ENCODE peak calls at places on chromosome 1, in five cellular contexts. V is cardiac muscle cell, M is brain microvascular endothelial cell, O is GM06990, N is tibial nerve. B is an unnamed sample.

GRCh38 chr1:227745568-227745967 is 10.3 kb downstream of the SNAP47 start:
- DNase-seq in M (no peak), N (no peak), V (no peak), O (no peak), B (no peak)

GRCh38 chr1:170157820-170158219 is 12.1 kb downstream of the NTMT2 start:
- DNase-seq in M (no peak), O (no peak), V (no peak), N (no peak), B (no peak)

GRCh38 chr1:93980320-93980744 is 71.1 kb upstream of the GCLM start:
- DNase-seq in N (no peak), O (no peak), V (peak; percentile 25), M (no peak), B (no peak)

GRCh38 chr1:223175032-223175431 is 32.0 kb upstream of the TLR5 start:
- DNase-seq in V (peak; percentile 12), M (no peak), N (no peak), O (no peak), B (no peak)

GRCh38 chr1:2941040-2941439 is 80.2 kb upstream of the ACTRT2 start:
- DNase-seq in M (no peak), O (no peak), V (no peak), N (no peak), B (no peak)

GRCh38 chr1:161835963-161836362 is 69.8 kb downstream of the ATF6 start:
- DNase-seq in V (peak; percentile 9), N (no peak), M (no peak), O (no peak), B (no peak)

GRCh38 chr1:89810880-89811279 is 10.0 kb upstream of the LRRC8D start:
- DNase-seq in O (no peak), N (no peak), V (no peak), M (no peak), B (no peak)

GRCh38 chr1:66119148-66119547 is 326.5 kb downstream of the PDE4B start:
- DNase-seq in M (no peak), O (no peak), N (no peak), V (no peak), B (no peak)

GRCh38 chr1:114458208-114458777 is 52.7 kb downstream of the TRIM33 start:
- DNase-seq in O (no peak), M (peak; percentile 91), N (no peak), V (peak; percentile 71), B (no peak)

GRCh38 chr1:116403506-116404136 is 30.6 kb downstream of the ATP1A1 start:
- DNase-seq in V (no peak), N (no peak), O (no peak), M (no peak), B (no peak)

GRCh38 chr1:116402333-116402732 is 29.3 kb downstream of the ATP1A1 start:
- DNase-seq in N (no peak), V (no peak), M (no peak), O (no peak), B (no peak)

GRCh38 chr1:116397728-116398127 is 24.7 kb downstream of the ATP1A1 start:
- DNase-seq in M (no peak), V (no peak), O (no peak), N (no peak), B (no peak)

GRCh38 chr1:116401646-116402176 is 28.7 kb downstream of the ATP1A1 start:
- DNase-seq in N (no peak), O (no peak), V (no peak), M (no peak), B (no peak)

GRCh38 chr1:116400780-116401179 is 27.7 kb downstream of the ATP1A1 start:
- DNase-seq in M (no peak), O (no peak), V (no peak), N (no peak), B (no peak)
- H3K36me3 ChIP-seq in M (peaks cover 92% of the 10 kb centered on the region), O (peaks cover 58% of the 10 kb centered on the region), V (peaks cover 92% of the 10 kb centered on the region), N (peaks cover 76% of the 10 kb centered on the region), B (peaks cover 100% of the 10 kb centered on the region)

DNA sequence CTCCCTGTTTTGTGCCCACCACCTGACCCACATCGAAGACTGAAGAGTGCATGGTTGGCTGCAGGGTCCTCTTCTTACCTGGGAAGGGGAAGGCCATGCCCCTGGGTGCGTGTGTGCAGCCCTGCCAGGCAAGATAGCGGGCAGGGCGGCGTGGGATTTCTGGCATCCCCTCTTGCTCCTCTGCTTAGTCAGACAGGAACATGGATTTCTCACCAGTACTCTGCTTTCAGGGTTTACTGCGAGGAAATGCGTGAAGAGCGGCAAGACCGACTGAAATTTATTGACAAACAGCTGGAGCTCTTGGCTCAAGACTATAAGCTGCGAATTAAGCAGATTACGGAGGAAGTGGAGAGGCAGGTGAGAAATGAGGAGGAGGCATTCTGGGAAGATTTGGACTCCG is 15.5 kb upstream of the MIIP start:
- DNase-seq in V (no peak), N (no peak), O (no peak), M (no peak), B (no peak)
- H3K36me3 ChIP-seq in V (peaks cover 82% of the 10 kb centered on the region), N (peaks cover 42% of the 10 kb centered on the region), O (peaks cover 31% of the 10 kb centered on the region), M (peaks cover 88% of the 10 kb centered on the region), B (peaks cover 62% of the 10 kb centered on the region)

GRCh38 chr1:27358928-27359313 is 7.8 kb downstream of the MAP3K6 start:
- DNase-seq in O (no peak), V (no peak), M (no peak), N (no peak), B (no peak)
- H3K36me3 ChIP-seq in O (no peaks in the 10 kb centered on the region), V (no peaks in the 10 kb centered on the region), M (peaks cover 25% of the 10 kb centered on the region), N (peaks cover 12% of the 10 kb centered on the region), B (no peaks in the 10 kb centered on the region)

GRCh38 chr1:34433099-34433498 is 256.4 kb downstream of the C1orf94 start:
- DNase-seq in M (no peak), N (no peak), O (no peak), V (no peak), B (no peak)
- H3K36me3 ChIP-seq in M (no peaks in the 10 kb centered on the region), N (no peaks in the 10 kb centered on the region), O (no peaks in the 10 kb centered on the region), V (no peaks in the 10 kb centered on the region), B (no peaks in the 10 kb centered on the region)

DNA sequence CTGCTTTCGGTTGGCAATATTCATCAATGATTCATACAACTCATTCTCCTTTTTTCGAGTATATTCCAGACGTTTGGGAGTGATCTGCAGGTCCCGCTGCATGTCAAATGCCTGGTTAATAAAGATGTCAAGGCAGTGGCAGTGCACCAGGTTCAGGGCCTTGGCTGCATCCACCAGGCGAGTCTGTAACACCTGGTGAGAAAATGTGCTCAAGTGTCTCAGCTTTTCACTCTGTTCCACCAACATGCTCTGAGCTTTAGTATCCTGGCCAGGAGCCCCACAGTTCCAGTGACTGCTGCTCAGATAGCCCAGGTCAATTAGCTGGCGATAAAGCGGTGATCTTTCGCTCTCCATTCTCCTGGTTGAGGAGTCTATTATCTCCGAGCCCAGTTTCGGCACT is 42.3 kb downstream of the DSTYK start:
- DNase-seq in M (no peak), V (no peak), N (no peak), O (no peak), B (no peak)
- H3K36me3 ChIP-seq in M (peaks cover 4% of the 10 kb centered on the region), V (peaks cover 24% of the 10 kb centered on the region), N (no peaks in the 10 kb centered on the region), O (no peaks in the 10 kb centered on the region), B (peaks cover 38% of the 10 kb centered on the region)

GRCh38 chr1:23224721-23225648 is 7.7 kb upstream of the HTR1D start:
- DNase-seq in M (peak; percentile 51), O (no peak), V (peak; percentile 87), N (no peak), B (no peak)
- H3K36me3 ChIP-seq in M (no peaks in the 10 kb centered on the region), O (no peaks in the 10 kb centered on the region), V (no peaks in the 10 kb centered on the region), N (no peaks in the 10 kb centered on the region), B (no peaks in the 10 kb centered on the region)

GRCh38 chr1:119953266-119953998 is 57.1 kb upstream of the ADAM30 start:
- DNase-seq in V (no peak), M (no peak), N (no peak), O (no peak), B (no peak)
- H3K36me3 ChIP-seq in V (peaks cover 18% of the 10 kb centered on the region), M (peaks cover 80% of the 10 kb centered on the region), N (peaks cover 5% of the 10 kb centered on the region), O (no peaks in the 10 kb centered on the region), B (peaks cover 40% of the 10 kb centered on the region)

DNA sequence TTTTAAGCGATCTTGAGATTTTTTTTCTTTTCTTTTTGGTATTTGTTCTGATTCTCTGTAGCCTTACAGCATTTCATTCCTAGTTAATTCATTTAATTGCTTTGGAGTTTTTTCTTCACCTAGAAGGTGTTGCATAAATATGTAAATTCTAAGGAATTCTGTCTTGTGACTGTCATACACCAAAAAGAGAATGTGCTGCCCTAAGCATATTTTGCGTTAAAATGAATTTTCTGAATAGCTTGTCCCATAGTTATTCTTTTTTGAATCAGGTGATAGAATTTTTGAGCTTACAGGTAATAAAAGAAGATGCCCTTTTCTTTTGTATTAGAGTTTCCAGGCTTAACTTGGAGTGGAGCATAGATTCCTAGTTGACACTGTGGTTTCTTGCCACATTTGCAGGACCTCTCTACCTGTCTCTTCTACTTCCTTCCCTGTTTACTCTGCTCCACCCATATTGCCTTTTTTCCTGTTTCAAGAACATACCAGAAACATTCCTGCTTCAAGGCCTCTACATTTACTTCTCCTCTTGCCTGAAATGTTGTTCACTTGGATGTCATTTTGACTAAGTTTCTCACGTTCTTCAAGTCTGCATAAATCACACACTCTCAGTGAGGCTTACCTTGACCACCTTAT is 53.2 kb downstream of the KIF1B start:
- DNase-seq in O (no peak), V (no peak), N (no peak), M (no peak), B (no peak)
- H3K36me3 ChIP-seq in O (no peaks in the 10 kb centered on the region), V (peaks cover 34% of the 10 kb centered on the region), N (no peaks in the 10 kb centered on the region), M (peaks cover 28% of the 10 kb centered on the region), B (no peaks in the 10 kb centered on the region)

GRCh38 chr1:14371806-14372497 is 226.5 kb upstream of the KAZN start:
- DNase-seq in V (no peak), M (no peak), O (no peak), N (no peak), B (no peak)
- H3K36me3 ChIP-seq in V (no peaks in the 10 kb centered on the region), M (no peaks in the 10 kb centered on the region), O (no peaks in the 10 kb centered on the region), N (no peaks in the 10 kb centered on the region), B (no peaks in the 10 kb centered on the region)

DNA sequence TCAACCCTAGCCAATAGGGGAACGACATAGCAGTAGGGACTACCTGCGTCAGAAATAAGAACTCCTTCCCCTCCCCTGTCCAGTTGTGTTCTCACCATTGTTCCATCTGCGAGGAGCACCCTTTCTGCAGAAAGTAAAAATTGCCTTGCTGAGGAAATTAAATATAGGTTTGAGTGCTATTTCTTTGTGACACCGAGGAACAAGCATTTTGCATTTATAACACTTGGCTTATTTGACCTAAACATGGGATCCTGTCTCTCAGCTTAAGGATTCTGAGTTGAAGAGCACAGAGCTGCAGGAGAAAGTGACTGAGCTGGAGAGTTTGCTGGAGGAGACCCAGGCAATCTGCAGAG is 10.7 kb upstream of the SH3BGRL3 start:
- DNase-seq in N (no peak), M (no peak), O (no peak), V (no peak), B (no peak)
- H3K36me3 ChIP-seq in N (peaks cover 4% of the 10 kb centered on the region), M (peaks cover 25% of the 10 kb centered on the region), O (peaks cover 13% of the 10 kb centered on the region), V (peaks cover 47% of the 10 kb centered on the region), B (peaks cover 27% of the 10 kb centered on the region)

B was measured in effector memory CD4-positive, alpha-beta T cell.